ENCODE peak calls at places on chromosomes 16 and 17, in seven cellular contexts. K is NB4, I is T-helper 17 cell, C is activated gamma-delta T cell, J is AG04450, X is tibial nerve, Q is AG08395. N is an unnamed sample.

GRCh38 chr16:74107795-74108610 is 188.6 kb upstream of the PSMD7 start:
- DNase-seq in J (no peak), X (peak; percentile 9), Q (no peak), K (peak; percentile 76), C (no peak), I (no peak), N (no peak)

GRCh38 chr16:23080747-23081146 is 68.5 kb downstream of the USP31 start:
- DNase-seq in K (no peak), X (no peak), I (no peak), Q (no peak), C (no peak), J (no peak), N (no peak)

GRCh38 chr17:7001562-7001961 is 5.7 kb downstream of the ALOX12 start:
- DNase-seq in Q (no peak), I (no peak), X (no peak), J (no peak), C (no peak), K (peak; percentile 40), N (peak; percentile 18)

GRCh38 chr16:27246439-27246838 is 22.1 kb downstream of the NSMCE1 start:
- DNase-seq in Q (no peak), C (no peak), J (no peak), K (no peak), X (no peak), I (no peak), N (no peak)

GRCh38 chr16:78761427-78761826 is 662.0 kb downstream of the WWOX start:
- DNase-seq in J (no peak), C (no peak), K (peak; percentile 20), I (no peak), X (no peak), Q (no peak), N (no peak)

GRCh38 chr17:68011199-68011665 is 15.0 kb upstream of the C17orf58 start:
- DNase-seq in C (no peak), K (peak; percentile 60), J (no peak), I (peak; percentile 59), X (peak; percentile 22), Q (peak; percentile 45), N (no peak)

GRCh38 chr17:45222273-45222993 is 748 bp downstream of the FMNL1 start:
- DNase-seq in J (no peak), Q (no peak), C (no peak), X (no peak), I (no peak), K (peak; percentile 56), N (no peak)

GRCh38 chr16:27449434-27450188 is 47.6 kb downstream of the IL21R start:
- DNase-seq in X (no peak), C (peak; percentile 90), J (no peak), I (peak; percentile 57), K (peak; percentile 16), Q (no peak), N (peak; percentile 97)

GRCh38 chr17:20960871-20961270 is 81.9 kb downstream of the USP22 start:
- DNase-seq in C (no peak), J (no peak), X (no peak), Q (no peak), K (no peak), I (no peak), N (no peak)

GRCh38 chr16:11060364-11060763 is 116.0 kb downstream of the CLEC16A start:
- DNase-seq in Q (no peak), X (no peak), C (no peak), K (no peak), J (no peak), I (no peak), N (no peak)

GRCh38 chr17:21535686-21536085 is 156.6 kb upstream of the KCNJ18 start:
- DNase-seq in Q (no peak), X (no peak), C (no peak), K (no peak), I (no peak), J (no peak), N (no peak)

GRCh38 chr16:71288570-71288889 is 672 bp downstream of the CMTR2 start:
- DNase-seq in X (no peak), I (no peak), J (no peak), Q (no peak), K (no peak), C (no peak), N (no peak)